ENCODE peak calls at places on chromosomes 4 and X, in eight cellular contexts. Z, B, F, X, C, D, K and G are unnamed samples.

GRCh38 chrX:38336538-38337240 is 9.4 kb upstream of the RPGR start:
- DNase-seq in Z (no peak), B (no peak), F (no peak), X (no peak), C (peak), D (no peak), K (no peak), G (no peak)

GRCh38 chr4:173153445-173153844 is 15.2 kb upstream of the GALNT7 start:
- DNase-seq in Z (no peak), B (no peak), F (no peak), X (no peak), C (no peak), D (no peak), K (no peak), G (no peak)

GRCh38 chrX:122363112-122363511 is 821.0 kb upstream of the GRIA3 start:
- DNase-seq in Z (no peak), B (no peak), F (no peak), X (no peak), C (no peak), D (no peak), K (no peak), G (no peak)

GRCh38 chr4:186725422-186726149 is 1.9 kb upstream of the FAT1 start:
- DNase-seq in Z (no peak), B (no peak), F (peak), X (no peak), C (no peak), D (no peak), K (peak), G (peak)

GRCh38 chr4:74109894-74110605 is 11.1 kb upstream of the CXCL2 start:
- DNase-seq in Z (no peak), B (no peak), F (no peak), X (no peak), C (no peak), D (peak), K (no peak), G (no peak)

GRCh38 chr4:25861422-25861926 is 1.3 kb downstream of the SEL1L3 start:
- DNase-seq in Z (no peak), B (no peak), F (no peak), X (peak), C (no peak), D (no peak), K (no peak), G (no peak)

GRCh38 chrX:128365523-128365922 is 313.3 kb upstream of the ACTRT1 start:
- DNase-seq in Z (no peak), B (no peak), F (no peak), X (no peak), C (no peak), D (no peak), K (no peak), G (no peak)

GRCh38 chr4:108010167-108010566 is 20.5 kb downstream of the HADH start:
- DNase-seq in Z (no peak), B (no peak), F (no peak), X (no peak), C (no peak), D (no peak), K (no peak), G (no peak)

GRCh38 chr4:116400480-116400879 is 684.9 kb downstream of the TRAM1L1 start:
- DNase-seq in Z (no peak), B (no peak), F (no peak), X (no peak), C (peak), D (peak), K (no peak), G (no peak)

GRCh38 chrX:53233536-53233935 is 8.5 kb upstream of the KDM5C start:
- DNase-seq in Z (no peak), B (no peak), F (no peak), X (no peak), C (no peak), D (no peak), K (no peak), G (no peak)

GRCh38 chr4:10183462-10183861 is 66.9 kb upstream of the WDR1 start:
- DNase-seq in Z (no peak), B (peak), F (no peak), X (peak), C (no peak), D (no peak), K (no peak), G (no peak)

GRCh38 chr4:8546766-8547107 is 33.5 kb upstream of the GPR78 start:
- DNase-seq in Z (no peak), B (no peak), F (no peak), X (no peak), C (no peak), D (no peak), K (no peak), G (no peak)